ENCODE peak calls at places on chromosome 10, in seven cellular contexts. B is fibroblast of lung, T is testis, D is heart left ventricle, Z is mesenchymal stem cell, C is astrocyte, U is GM23248. O is an unnamed sample.

GRCh38 chr10:52818019-52818418 is 45.4 kb upstream of the MBL2 start:
- DNase-seq in B (peak; percentile 67), T (no peak), D (no peak), Z (peak; percentile 65), C (peak; percentile 27), U (peak; percentile 42), O (no peak)

GRCh38 chr10:34288634-34289033 is 526.5 kb downstream of the PARD3 start:
- DNase-seq in B (peak; percentile 55), T (no peak), D (no peak), Z (peak; percentile 47), C (peak; percentile 27), U (peak; percentile 27), O (no peak)

GRCh38 chr10:79147796-79148451 is 79.2 kb downstream of the ZMIZ1 start:
- DNase-seq in B (no peak), T (no peak), D (no peak), Z (no peak), C (no peak), U (no peak), O (no peak)

GRCh38 chr10:6128591-6129383 is 40.0 kb downstream of the RBM17 start:
- DNase-seq in B (peak; percentile 73), T (peak; percentile 72), D (no peak), Z (peak; percentile 65), C (no peak), U (peak; percentile 70), O (peak; percentile 66)

GRCh38 chr10:117360016-117360415 is 15.2 kb downstream of the PDZD8 start:
- DNase-seq in B (no peak), T (no peak), D (no peak), Z (no peak), C (peak; percentile 37), U (peak; percentile 25), O (no peak)

GRCh38 chr10:87500646-87501048 is 4.0 kb upstream of the MINPP1 start:
- DNase-seq in B (peak; percentile 16), T (no peak), D (no peak), Z (no peak), C (no peak), U (no peak), O (no peak)

GRCh38 chr10:88787463-88787862 is 15.1 kb upstream of the LIPM start:
- DNase-seq in B (no peak), T (no peak), D (no peak), Z (no peak), C (no peak), U (no peak), O (no peak)

GRCh38 chr10:15775513-15775912 is 55.8 kb upstream of the ITGA8 start:
- DNase-seq in B (peak; percentile 85), T (no peak), D (no peak), Z (peak; percentile 74), C (peak; percentile 86), U (peak; percentile 85), O (no peak)

GRCh38 chr10:116056445-116057293 is 216.3 kb downstream of the GFRA1 start:
- DNase-seq in B (peak; percentile 5), T (no peak), D (no peak), Z (no peak), C (no peak), U (peak; percentile 18), O (peak; percentile 42)

DNA sequence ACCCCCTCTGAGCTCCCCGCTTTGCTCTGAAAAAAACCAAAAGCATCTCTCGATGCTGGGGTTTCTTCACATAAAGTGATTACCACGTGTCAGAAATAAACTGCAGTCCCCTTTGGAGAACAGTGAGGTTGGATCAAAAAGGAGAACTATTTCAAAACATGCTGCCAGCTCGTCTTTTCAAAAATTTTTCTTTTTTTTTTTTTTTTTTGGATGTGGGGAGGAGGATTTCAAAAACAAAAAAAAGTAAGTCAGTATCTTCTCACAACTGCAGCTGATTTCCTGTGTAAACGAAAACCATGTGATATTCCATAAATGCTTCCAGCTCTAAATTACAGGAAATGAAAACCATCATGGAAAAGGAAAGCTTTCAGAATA is 155.0 kb upstream of the LYZL2 start:
- DNase-seq in B (peak; percentile 80), T (no peak), D (no peak), Z (peak; percentile 62), C (peak; percentile 61), U (peak; percentile 70), O (no peak)
- H3K4me3 ChIP-seq in B (no peak overlapping the region), T (peak overlapping the region; percentile 70), D (peak overlapping the region; percentile 78), Z (peak overlapping the region; percentile 66), C (peak overlapping the region; percentile 65), U (peak overlapping the region; percentile 84), O (peak overlapping the region; percentile 42)

GRCh38 chr10:71820966-71821365 is 30.1 kb downstream of the PSAP start:
- DNase-seq in B (no peak), T (no peak), D (no peak), Z (no peak), C (no peak), U (no peak), O (no peak)
- H3K36me3 ChIP-seq in B (peaks cover 49% of the 10 kb centered on the region), T (no peaks in the 10 kb centered on the region), D (peaks cover 98% of the 10 kb centered on the region), Z (peaks cover 81% of the 10 kb centered on the region), C (peaks cover 63% of the 10 kb centered on the region), U (peaks cover 46% of the 10 kb centered on the region), O (peaks cover 3% of the 10 kb centered on the region)

DNA sequence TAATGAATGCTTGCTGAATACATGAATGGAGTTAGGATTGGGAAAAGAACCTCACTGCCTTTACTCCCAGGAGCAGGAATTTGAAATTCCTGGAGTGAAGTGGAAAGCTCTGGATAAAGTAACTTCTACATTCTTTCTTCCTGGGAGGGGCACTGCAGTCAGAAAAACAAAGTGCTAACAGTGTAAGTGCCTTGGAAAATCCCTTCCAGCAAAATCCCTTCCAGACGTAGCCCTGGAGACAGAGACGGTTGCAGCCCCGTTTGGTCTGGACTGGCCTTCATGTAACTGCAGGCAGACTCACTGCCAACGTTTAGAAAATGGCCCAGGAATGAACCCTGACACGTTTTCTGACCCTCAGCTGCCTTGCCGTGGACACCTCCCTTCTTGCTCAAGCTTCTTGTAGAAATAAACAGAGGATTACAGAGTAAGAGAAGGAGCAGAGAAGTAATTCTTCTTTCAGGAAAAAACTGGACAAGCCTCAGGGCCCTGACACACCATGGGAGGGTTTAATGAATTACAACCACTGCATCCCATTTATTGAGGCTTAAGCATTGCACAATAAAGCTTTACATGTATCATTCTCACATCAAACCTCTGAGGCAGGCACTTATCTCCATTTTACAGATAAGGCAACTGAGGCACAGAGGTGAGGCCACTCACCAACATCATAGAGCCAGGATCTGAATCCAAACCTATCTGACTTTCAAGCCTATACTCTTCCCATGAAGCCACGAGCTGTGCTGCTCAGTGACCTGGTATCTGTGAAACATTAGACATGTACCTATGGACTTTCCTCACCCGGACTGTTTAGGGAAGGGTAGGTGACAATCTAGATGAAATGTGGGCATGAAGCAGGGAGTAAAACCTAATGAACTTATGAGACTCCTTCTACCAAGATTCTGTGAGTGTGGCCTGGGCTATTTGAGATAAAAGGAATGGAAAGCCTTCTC is 7.8 kb downstream of the ITPRIP start:
- DNase-seq in B (peak; percentile 98), T (peak; percentile 84), D (no peak), Z (peak; percentile 98), C (peak; percentile 80), U (peak; percentile 89), O (peak; percentile 82)
- H3K4me3 ChIP-seq in B (no peak overlapping the region), T (no peak overlapping the region), D (peak overlapping the region; percentile 50), Z (peak overlapping the region; percentile 70), C (peak overlapping the region; percentile 32), U (peak overlapping the region; percentile 51), O (no peak overlapping the region)

DNA sequence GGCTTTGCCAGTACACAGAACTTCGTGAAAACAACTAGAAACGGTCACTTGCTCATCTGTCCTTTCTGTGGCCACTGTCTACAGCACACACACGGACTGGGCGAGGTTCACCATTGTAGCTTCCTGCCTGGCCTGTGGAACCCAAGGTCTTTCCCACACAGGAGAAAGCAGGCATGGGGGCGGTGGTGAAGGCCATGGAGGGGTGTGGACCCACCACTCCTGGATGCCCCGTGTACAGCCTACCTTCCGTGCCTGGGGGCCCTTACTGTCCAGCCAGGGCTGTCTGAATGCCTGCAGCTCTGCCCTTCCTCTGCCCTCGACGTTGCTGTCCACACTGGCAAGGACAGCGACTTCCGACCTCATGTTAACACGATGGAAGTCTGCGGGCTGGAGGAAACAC is 108.8 kb downstream of the PRPF18 start:
- DNase-seq in B (no peak), T (no peak), D (no peak), Z (no peak), C (no peak), U (no peak), O (no peak)
- H3K36me3 ChIP-seq in B (peaks cover 35% of the 10 kb centered on the region), T (no peaks in the 10 kb centered on the region), D (peaks cover 90% of the 10 kb centered on the region), Z (peaks cover 76% of the 10 kb centered on the region), C (peaks cover 76% of the 10 kb centered on the region), U (peaks cover 11% of the 10 kb centered on the region), O (no peaks in the 10 kb centered on the region)

GRCh38 chr10:24866615-24867583 is 85.5 kb downstream of the PRTFDC1 start:
- DNase-seq in B (peak; percentile 69), T (peak; percentile 58), D (peak; percentile 65), Z (peak; percentile 67), C (peak; percentile 88), U (peak; percentile 92), O (peak; percentile 40)
- H3K4me3 ChIP-seq in B (no peak overlapping the region), T (no peak overlapping the region), D (peak overlapping the region; percentile 44), Z (peak overlapping the region; percentile 63), C (peak overlapping the region; percentile 35), U (peak overlapping the region; percentile 57), O (no peak overlapping the region)

GRCh38 chr10:100173035-100173434 is 12.8 kb downstream of the ERLIN1 start:
- DNase-seq in B (no peak), T (no peak), D (no peak), Z (no peak), C (no peak), U (no peak), O (no peak)

GRCh38 chr10:100167521-100168312 is 18.1 kb downstream of the ERLIN1 start:
- DNase-seq in B (no peak), T (no peak), D (no peak), Z (peak; percentile 26), C (no peak), U (no peak), O (no peak)

GRCh38 chr10:100163704-100164621 is 21.9 kb downstream of the ERLIN1 start:
- DNase-seq in B (no peak), T (no peak), D (no peak), Z (peak; percentile 25), C (no peak), U (peak; percentile 35), O (no peak)

GRCh38 chr10:100172349-100172748 is 13.5 kb downstream of the ERLIN1 start:
- DNase-seq in B (no peak), T (no peak), D (no peak), Z (no peak), C (no peak), U (no peak), O (no peak)

GRCh38 chr10:100168313-100168643 is 17.6 kb downstream of the ERLIN1 start:
- DNase-seq in B (no peak), T (no peak), D (no peak), Z (no peak), C (no peak), U (no peak), O (no peak)
- H3K36me3 ChIP-seq in B (peaks cover 2% of the 10 kb centered on the region), T (no peaks in the 10 kb centered on the region), D (peaks cover 54% of the 10 kb centered on the region), Z (peaks cover 4% of the 10 kb centered on the region), C (peaks cover 13% of the 10 kb centered on the region), U (peaks cover 13% of the 10 kb centered on the region), O (no peaks in the 10 kb centered on the region)